ENCODE peak calls at places on chromosomes 16 and 17, in seven cellular contexts. One of them, this sample, is unnamed.
A peak's percentile ranks its signal among the peaks of the same experiment; 100 is the strongest.

GRCh38 chr17:4497101-4497824 is 1.4 kb upstream of the SPNS2 start:
- DNase-seq in thoracic aorta: peak; percentile 47
- DNase-seq in AG09319: no peak
- DNase-seq in fibroblast of pulmonary artery: no peak
- DNase-seq in lower lobe of right lung: no peak
- DNase-seq in endothelial cell: no peak
- DNase-seq in OCI-LY7: peak; percentile 69
- DNase-seq in this sample: peak; percentile 71

GRCh38 chr16:57500578-57501111 is 14.4 kb upstream of the DOK4 start:
- DNase-seq in thoracic aorta: no peak
- DNase-seq in AG09319: no peak
- DNase-seq in fibroblast of pulmonary artery: peak; percentile 21
- DNase-seq in lower lobe of right lung: peak; percentile 50
- DNase-seq in endothelial cell: no peak
- DNase-seq in OCI-LY7: peak; percentile 11
- DNase-seq in this sample: no peak

GRCh38 chr17:17849863-17850373 is 13.1 kb upstream of the SREBF1 start:
- DNase-seq in thoracic aorta: no peak
- DNase-seq in AG09319: no peak
- DNase-seq in fibroblast of pulmonary artery: peak; percentile 51
- DNase-seq in lower lobe of right lung: peak; percentile 70
- DNase-seq in endothelial cell: no peak
- DNase-seq in OCI-LY7: peak; percentile 85
- DNase-seq in this sample: peak; percentile 76

GRCh38 chr17:2809337-2809736 is 13.1 kb downstream of the RAP1GAP2 start:
- DNase-seq in thoracic aorta: no peak
- DNase-seq in AG09319: no peak
- DNase-seq in fibroblast of pulmonary artery: no peak
- DNase-seq in lower lobe of right lung: no peak
- DNase-seq in endothelial cell: no peak
- DNase-seq in OCI-LY7: no peak
- DNase-seq in this sample: no peak

GRCh38 chr17:65975878-65976277 is 216.1 kb downstream of the CEP112 start:
- DNase-seq in thoracic aorta: no peak
- DNase-seq in AG09319: no peak
- DNase-seq in fibroblast of pulmonary artery: no peak
- DNase-seq in lower lobe of right lung: no peak
- DNase-seq in endothelial cell: no peak
- DNase-seq in OCI-LY7: no peak
- DNase-seq in this sample: no peak

GRCh38 chr17:29592850-29593545 is at the start of gene ANKRD13B:
- DNase-seq in thoracic aorta: no peak
- DNase-seq in AG09319: no peak
- DNase-seq in fibroblast of pulmonary artery: no peak
- DNase-seq in lower lobe of right lung: peak; percentile 64
- DNase-seq in endothelial cell: no peak
- DNase-seq in OCI-LY7: peak; percentile 71
- DNase-seq in this sample: peak; percentile 77

GRCh38 chr17:56291226-56291805 is 138.0 kb downstream of the ANKFN1 start:
- DNase-seq in thoracic aorta: no peak
- DNase-seq in AG09319: no peak
- DNase-seq in fibroblast of pulmonary artery: no peak
- DNase-seq in lower lobe of right lung: no peak
- DNase-seq in endothelial cell: no peak
- DNase-seq in OCI-LY7: no peak
- DNase-seq in this sample: no peak

GRCh38 chr17:73371285-73371684 is 59.5 kb upstream of the CDC42EP4 start:
- DNase-seq in thoracic aorta: no peak
- DNase-seq in AG09319: peak; percentile 22
- DNase-seq in fibroblast of pulmonary artery: peak; percentile 73
- DNase-seq in lower lobe of right lung: no peak
- DNase-seq in endothelial cell: no peak
- DNase-seq in OCI-LY7: no peak
- DNase-seq in this sample: no peak

GRCh38 chr17:17877548-17878358 is 41.0 kb upstream of the SREBF1 start:
- DNase-seq in thoracic aorta: peak; percentile 71
- DNase-seq in AG09319: peak; percentile 39
- DNase-seq in fibroblast of pulmonary artery: peak; percentile 97
- DNase-seq in lower lobe of right lung: peak; percentile 77
- DNase-seq in endothelial cell: no peak
- DNase-seq in OCI-LY7: no peak
- DNase-seq in this sample: no peak

GRCh38 chr17:54353789-54354525 is 531.2 kb downstream of the KIF2B start:
- DNase-seq in thoracic aorta: no peak
- DNase-seq in AG09319: no peak
- DNase-seq in fibroblast of pulmonary artery: no peak
- DNase-seq in lower lobe of right lung: no peak
- DNase-seq in endothelial cell: no peak
- DNase-seq in OCI-LY7: no peak
- DNase-seq in this sample: no peak

GRCh38 chr16:87465306-87465705 is 27.5 kb downstream of the ZCCHC14 start:
- DNase-seq in thoracic aorta: peak; percentile 53
- DNase-seq in AG09319: peak; percentile 80
- DNase-seq in fibroblast of pulmonary artery: peak; percentile 85
- DNase-seq in lower lobe of right lung: peak; percentile 90
- DNase-seq in endothelial cell: no peak
- DNase-seq in OCI-LY7: no peak
- DNase-seq in this sample: no peak

GRCh38 chr16:20910781-20911321 is 10.3 kb downstream of the LYRM1 start:
- DNase-seq in thoracic aorta: no peak
- DNase-seq in AG09319: peak; percentile 66
- DNase-seq in fibroblast of pulmonary artery: peak; percentile 94
- DNase-seq in lower lobe of right lung: no peak
- DNase-seq in endothelial cell: no peak
- DNase-seq in OCI-LY7: no peak
- DNase-seq in this sample: no peak

GRCh38 chr17:60095830-60096229 is 17.1 kb upstream of the HEATR6 start:
- DNase-seq in thoracic aorta: no peak
- DNase-seq in AG09319: no peak
- DNase-seq in fibroblast of pulmonary artery: no peak
- DNase-seq in lower lobe of right lung: no peak
- DNase-seq in endothelial cell: no peak
- DNase-seq in OCI-LY7: no peak
- DNase-seq in this sample: no peak

GRCh38 chr17:64133546-64134215 is 3.7 kb upstream of the ERN1 start:
- DNase-seq in thoracic aorta: no peak
- DNase-seq in AG09319: no peak
- DNase-seq in fibroblast of pulmonary artery: peak; percentile 84
- DNase-seq in lower lobe of right lung: no peak
- DNase-seq in endothelial cell: peak; percentile 24
- DNase-seq in OCI-LY7: peak; percentile 87
- DNase-seq in this sample: peak; percentile 68

GRCh38 chr16:8931864-8932263 is 31.8 kb downstream of the USP7 start:
- DNase-seq in thoracic aorta: no peak
- DNase-seq in AG09319: peak; percentile 11
- DNase-seq in fibroblast of pulmonary artery: peak; percentile 79
- DNase-seq in lower lobe of right lung: no peak
- DNase-seq in endothelial cell: peak; percentile 65
- DNase-seq in OCI-LY7: peak; percentile 52
- DNase-seq in this sample: no peak

GRCh38 chr17:3892095-3892998 is 506 bp downstream of the CAMKK1 start:
- DNase-seq in thoracic aorta: peak; percentile 59
- DNase-seq in AG09319: no peak
- DNase-seq in fibroblast of pulmonary artery: peak; percentile 76
- DNase-seq in lower lobe of right lung: peak; percentile 93
- DNase-seq in endothelial cell: peak; percentile 58
- DNase-seq in OCI-LY7: peak; percentile 27
- DNase-seq in this sample: peak; percentile 76

GRCh38 chr16:6846452-6846851 is 486.2 kb upstream of the RBFOX1 start:
- DNase-seq in thoracic aorta: no peak
- DNase-seq in AG09319: no peak
- DNase-seq in fibroblast of pulmonary artery: no peak
- DNase-seq in lower lobe of right lung: no peak
- DNase-seq in endothelial cell: no peak
- DNase-seq in OCI-LY7: no peak
- DNase-seq in this sample: no peak

GRCh38 chr16:89779231-89779912 is 37.1 kb downstream of the FANCA start:
- DNase-seq in thoracic aorta: no peak
- DNase-seq in AG09319: no peak
- DNase-seq in fibroblast of pulmonary artery: no peak
- DNase-seq in lower lobe of right lung: no peak
- DNase-seq in endothelial cell: no peak
- DNase-seq in OCI-LY7: no peak
- DNase-seq in this sample: no peak

GRCh38 chr17:43026610-43027009 is 1.6 kb downstream of the RND2 start:
- DNase-seq in thoracic aorta: no peak
- DNase-seq in AG09319: no peak
- DNase-seq in fibroblast of pulmonary artery: no peak
- DNase-seq in lower lobe of right lung: no peak
- DNase-seq in endothelial cell: no peak
- DNase-seq in OCI-LY7: no peak
- DNase-seq in this sample: no peak

GRCh38 chr17:28661635-28662526 is at the start of the genes SDF2 and SUPT6H:
- DNase-seq in thoracic aorta: peak; percentile 76
- DNase-seq in AG09319: peak; percentile 45
- DNase-seq in fibroblast of pulmonary artery: peak; percentile 86
- DNase-seq in lower lobe of right lung: peak; percentile 93
- DNase-seq in endothelial cell: peak; percentile 90
- DNase-seq in OCI-LY7: peak; percentile 90
- DNase-seq in this sample: peak; percentile 95

GRCh38 chr17:42279776-42280630 is 3.8 kb upstream of the STAT5B start:
- DNase-seq in thoracic aorta: no peak
- DNase-seq in AG09319: no peak
- DNase-seq in fibroblast of pulmonary artery: no peak
- DNase-seq in lower lobe of right lung: no peak
- DNase-seq in endothelial cell: no peak
- DNase-seq in OCI-LY7: no peak
- DNase-seq in this sample: peak; percentile 2

GRCh38 chr17:17055286-17056166 is 13.3 kb downstream of the MPRIP start:
- DNase-seq in thoracic aorta: no peak
- DNase-seq in AG09319: no peak
- DNase-seq in fibroblast of pulmonary artery: no peak
- DNase-seq in lower lobe of right lung: no peak
- DNase-seq in endothelial cell: no peak
- DNase-seq in OCI-LY7: no peak
- DNase-seq in this sample: no peak

GRCh38 chr16:67445913-67446907 is 15.3 kb downstream of the HSD11B2 start:
- DNase-seq in thoracic aorta: no peak
- DNase-seq in AG09319: no peak
- DNase-seq in fibroblast of pulmonary artery: peak; percentile 50
- DNase-seq in lower lobe of right lung: no peak
- DNase-seq in endothelial cell: no peak
- DNase-seq in OCI-LY7: no peak
- DNase-seq in this sample: no peak

GRCh38 chr16:87706278-87707000 is 59.3 kb downstream of the KLHDC4 start:
- DNase-seq in thoracic aorta: no peak
- DNase-seq in AG09319: no peak
- DNase-seq in fibroblast of pulmonary artery: no peak
- DNase-seq in lower lobe of right lung: no peak
- DNase-seq in endothelial cell: no peak
- DNase-seq in OCI-LY7: no peak
- DNase-seq in this sample: no peak

GRCh38 chr16:2826591-2827480 is 3.3 kb upstream of the ZG16B start:
- DNase-seq in thoracic aorta: no peak
- DNase-seq in AG09319: no peak
- DNase-seq in fibroblast of pulmonary artery: no peak
- DNase-seq in lower lobe of right lung: peak; percentile 30
- DNase-seq in endothelial cell: no peak
- DNase-seq in OCI-LY7: no peak
- DNase-seq in this sample: no peak

GRCh38 chr17:46991618-46992017 is 12.6 kb upstream of the RPRML start:
- DNase-seq in thoracic aorta: no peak
- DNase-seq in AG09319: no peak
- DNase-seq in fibroblast of pulmonary artery: no peak
- DNase-seq in lower lobe of right lung: no peak
- DNase-seq in endothelial cell: no peak
- DNase-seq in OCI-LY7: peak; percentile 89
- DNase-seq in this sample: no peak

GRCh38 chr17:75847595-75848522 is 3.7 kb upstream of the UNC13D start:
- DNase-seq in thoracic aorta: no peak
- DNase-seq in AG09319: no peak
- DNase-seq in fibroblast of pulmonary artery: no peak
- DNase-seq in lower lobe of right lung: no peak
- DNase-seq in endothelial cell: no peak
- DNase-seq in OCI-LY7: no peak
- DNase-seq in this sample: no peak
- TF ChIP-seq CTCF in thoracic aorta: no peak
- TF ChIP-seq CTCF in AG09319: no peak
- TF ChIP-seq CTCF in fibroblast of pulmonary artery: no peak
- TF ChIP-seq CTCF in lower lobe of right lung: no peak
- TF ChIP-seq CTCF in endothelial cell: no peak
- TF ChIP-seq CTCF in OCI-LY7: no peak
- TF ChIP-seq CTCF in this sample: no peak

GRCh38 chr17:80364091-80364691 is 50.8 kb upstream of the ENDOV start:
- DNase-seq in thoracic aorta: no peak
- DNase-seq in AG09319: no peak
- DNase-seq in fibroblast of pulmonary artery: no peak
- DNase-seq in lower lobe of right lung: peak; percentile 41
- DNase-seq in endothelial cell: no peak
- DNase-seq in OCI-LY7: peak; percentile 34
- DNase-seq in this sample: no peak
- TF ChIP-seq CTCF in thoracic aorta: no peak
- TF ChIP-seq CTCF in AG09319: peak; percentile 8
- TF ChIP-seq CTCF in fibroblast of pulmonary artery: peak; percentile 20
- TF ChIP-seq CTCF in lower lobe of right lung: no peak
- TF ChIP-seq CTCF in endothelial cell: peak; percentile 18
- TF ChIP-seq CTCF in OCI-LY7: peak; percentile 79
- TF ChIP-seq CTCF in this sample: no peak

GRCh38 chr17:76529643-76530488 is 7.6 kb downstream of the CYGB start:
- DNase-seq in thoracic aorta: peak; percentile 24
- DNase-seq in AG09319: no peak
- DNase-seq in fibroblast of pulmonary artery: peak; percentile 94
- DNase-seq in lower lobe of right lung: peak; percentile 83
- DNase-seq in endothelial cell: peak; percentile 44
- DNase-seq in OCI-LY7: peak; percentile 39
- DNase-seq in this sample: no peak

GRCh38 chr17:76527430-76528111 is 9.9 kb downstream of the CYGB start:
- DNase-seq in thoracic aorta: peak; percentile 38
- DNase-seq in AG09319: no peak
- DNase-seq in fibroblast of pulmonary artery: peak; percentile 95
- DNase-seq in lower lobe of right lung: peak; percentile 68
- DNase-seq in endothelial cell: no peak
- DNase-seq in OCI-LY7: peak; percentile 92
- DNase-seq in this sample: peak; percentile 67

GRCh38 chr17:76528156-76528527 is 9.4 kb downstream of the CYGB start:
- DNase-seq in thoracic aorta: no peak
- DNase-seq in AG09319: no peak
- DNase-seq in fibroblast of pulmonary artery: no peak
- DNase-seq in lower lobe of right lung: no peak
- DNase-seq in endothelial cell: no peak
- DNase-seq in OCI-LY7: peak; percentile 93
- DNase-seq in this sample: no peak

GRCh38 chr17:76529224-76529642 is 8.3 kb downstream of the CYGB start:
- DNase-seq in thoracic aorta: peak; percentile 46
- DNase-seq in AG09319: peak; percentile 91
- DNase-seq in fibroblast of pulmonary artery: peak; percentile 91
- DNase-seq in lower lobe of right lung: peak; percentile 80
- DNase-seq in endothelial cell: no peak
- DNase-seq in OCI-LY7: peak; percentile 50
- DNase-seq in this sample: no peak

GRCh38 chr17:76528528-76529223 is 8.8 kb downstream of the CYGB start:
- DNase-seq in thoracic aorta: no peak
- DNase-seq in AG09319: no peak
- DNase-seq in fibroblast of pulmonary artery: peak; percentile 60
- DNase-seq in lower lobe of right lung: no peak
- DNase-seq in endothelial cell: no peak
- DNase-seq in OCI-LY7: peak; percentile 85
- DNase-seq in this sample: no peak
- TF ChIP-seq CTCF in thoracic aorta: no peak
- TF ChIP-seq CTCF in AG09319: peak; percentile 12
- TF ChIP-seq CTCF in fibroblast of pulmonary artery: no peak
- TF ChIP-seq CTCF in lower lobe of right lung: peak; percentile 20
- TF ChIP-seq CTCF in endothelial cell: no peak
- TF ChIP-seq CTCF in OCI-LY7: peak; percentile 75
- TF ChIP-seq CTCF in this sample: no peak

GRCh38 chr17:8986295-8986694 is 20.8 kb upstream of the PIK3R5 start:
- DNase-seq in thoracic aorta: no peak
- DNase-seq in AG09319: no peak
- DNase-seq in fibroblast of pulmonary artery: no peak
- DNase-seq in lower lobe of right lung: no peak
- DNase-seq in endothelial cell: no peak
- DNase-seq in OCI-LY7: peak; percentile 15
- DNase-seq in this sample: no peak
- TF ChIP-seq CTCF in thoracic aorta: no peak
- TF ChIP-seq CTCF in AG09319: no peak
- TF ChIP-seq CTCF in fibroblast of pulmonary artery: no peak
- TF ChIP-seq CTCF in lower lobe of right lung: no peak
- TF ChIP-seq CTCF in endothelial cell: peak; percentile 19
- TF ChIP-seq CTCF in OCI-LY7: peak; percentile 71
- TF ChIP-seq CTCF in this sample: no peak